ENCODE peak calls at places on chromosomes 12 and 14, in ten cellular contexts. Z is NCI-H510A, G is T47D, C is type B pancreatic cell, N is NCI-H1417 treated with DMSO at 0.1 percent for 48 hours, P is heart right ventricle, R is omental fat pad, I is ovary, U is EH, L is GM12891. D is an unnamed sample.

GRCh38 chr12:132506730-132507538 is 17.0 kb downstream of the FBRSL1 start:
- DNase-seq in L (peak), N (no peak), R (no peak), P (peak), Z (no peak), U (peak), G (no peak), I (peak), C (no peak), D (peak)

GRCh38 chr12:57154076-57154475 is 6.7 kb upstream of the LRP1-AS start:
- DNase-seq in Z (no peak), L (no peak), R (no peak), U (no peak), C (no peak), G (no peak), I (no peak), P (no peak), N (no peak), D (no peak)

GRCh38 chr14:36646664-36647416 is 14.8 kb upstream of the PAX9 start:
- DNase-seq in I (no peak), U (no peak), C (no peak), G (no peak), Z (no peak), L (no peak), P (no peak), N (no peak), R (no peak), D (peak)

GRCh38 chr14:90624732-90625444 is 191.3 kb downstream of the TTC7B start:
- DNase-seq in P (no peak), C (no peak), I (no peak), R (no peak), Z (peak), N (no peak), U (peak), G (peak), L (no peak), D (no peak)

GRCh38 chr12:49720214-49720613 is 13.0 kb upstream of the FMNL3 start:
- DNase-seq in G (peak), Z (no peak), L (no peak), N (no peak), I (no peak), R (no peak), C (no peak), P (no peak), U (peak), D (no peak)

GRCh38 chr12:106586803-106587684 is 4.2 kb downstream of the RFX4 start:
- DNase-seq in I (no peak), G (peak), U (no peak), P (no peak), L (peak), Z (no peak), N (no peak), C (no peak), R (no peak), D (no peak)

GRCh38 chr12:112418596-112419268 is at the start of gene PTPN11:
- DNase-seq in Z (peak), U (peak), L (peak), R (peak), N (peak), G (peak), P (peak), I (peak), C (peak), D (peak)

GRCh38 chr12:119594772-119595445 is 1.3 kb downstream of the TMEM233 start:
- DNase-seq in C (no peak), U (no peak), N (no peak), Z (no peak), R (no peak), L (no peak), P (peak), G (no peak), I (no peak), D (peak)

GRCh38 chr14:63478024-63478423 is 65.2 kb downstream of the PPP2R5E start:
- DNase-seq in R (no peak), L (peak), U (no peak), C (no peak), Z (no peak), N (no peak), G (no peak), P (no peak), I (no peak), D (no peak)

GRCh38 chr14:58517592-58517991 is 90.1 kb downstream of the KIAA0586 start:
- DNase-seq in P (no peak), U (no peak), N (no peak), R (no peak), I (no peak), Z (no peak), C (no peak), G (no peak), L (no peak), D (no peak)

GRCh38 chr12:90809941-90810340 is 145.0 kb downstream of the CCER1 start:
- DNase-seq in U (no peak), G (no peak), C (no peak), L (no peak), Z (no peak), P (no peak), N (no peak), I (no peak), R (no peak), D (no peak)

GRCh38 chr14:64591809-64592208 is 42.0 kb downstream of the PPP1R36 start:
- DNase-seq in R (no peak), L (no peak), I (no peak), Z (no peak), G (no peak), P (no peak), U (peak), C (no peak), N (no peak), D (no peak)

GRCh38 chr12:64968989-64969819 is 144.8 kb downstream of the TBC1D30 start:
- DNase-seq in L (no peak), R (no peak), U (peak), Z (no peak), N (no peak), G (peak), I (no peak), P (no peak), C (no peak), D (no peak)

GRCh38 chr14:77638738-77639137 is 22.3 kb upstream of the SPTLC2 start:
- DNase-seq in R (no peak), N (no peak), U (peak), C (no peak), P (no peak), I (no peak), G (no peak), L (no peak), Z (no peak), D (no peak)

GRCh38 chr14:24695265-24696241 is 61.6 kb upstream of the GZMB start:
- DNase-seq in C (no peak), N (no peak), I (no peak), U (no peak), G (no peak), L (no peak), R (no peak), Z (no peak), P (no peak), D (no peak)

GRCh38 chr12:101055940-101056339 is 154.1 kb downstream of the SLC5A8 start:
- DNase-seq in Z (no peak), U (no peak), G (no peak), P (no peak), C (no peak), I (no peak), L (no peak), R (no peak), N (no peak), D (no peak)

GRCh38 chr14:53840444-53840843 is 116.2 kb downstream of the BMP4 start:
- DNase-seq in Z (no peak), P (no peak), U (no peak), L (no peak), C (no peak), G (no peak), R (no peak), N (peak), I (no peak), D (no peak)

GRCh38 chr12:117068492-117068891 is 30.7 kb downstream of the TESC start:
- DNase-seq in G (no peak), U (no peak), I (no peak), C (no peak), L (no peak), P (no peak), R (no peak), Z (no peak), N (no peak), D (no peak)

GRCh38 chr14:55438066-55438683 is 2.2 kb downstream of the TBPL2 start:
- DNase-seq in I (peak), G (peak), R (no peak), L (peak), P (peak), Z (peak), C (no peak), N (peak), U (peak), D (peak)

GRCh38 chr14:42424501-42424900 is 817.8 kb downstream of the LRFN5 start:
- DNase-seq in N (no peak), Z (no peak), P (no peak), U (no peak), G (no peak), I (no peak), C (no peak), R (no peak), L (no peak), D (no peak)

GRCh38 chr12:124177276-124177950 is 117.5 kb upstream of the RFLNA start:
- DNase-seq in L (no peak), P (no peak), Z (no peak), U (no peak), I (no peak), C (no peak), N (no peak), G (no peak), R (no peak), D (no peak)

GRCh38 chr12:89082354-89082753 is 269.9 kb downstream of the DUSP6 start:
- DNase-seq in L (no peak), Z (no peak), I (no peak), R (no peak), U (peak), C (no peak), N (no peak), G (no peak), P (no peak), D (no peak)

GRCh38 chr12:27140478-27140969 is 58.1 kb upstream of the C12orf71 start:
- DNase-seq in C (no peak), R (no peak), G (no peak), Z (no peak), L (no peak), N (no peak), P (no peak), I (no peak), U (no peak), D (no peak)

GRCh38 chr14:97638864-97639263 is 841.7 kb downstream of the VRK1 start:
- DNase-seq in P (no peak), I (no peak), N (no peak), R (no peak), G (no peak), Z (no peak), U (no peak), L (no peak), C (no peak), D (no peak)

GRCh38 chr12:107093547-107094448 is at the start of gene CRY1:
- DNase-seq in U (peak), Z (peak), C (peak), R (peak), G (peak), I (peak), P (peak), N (peak), L (peak), D (peak)

GRCh38 chr14:80567905-80568512 is 356.7 kb upstream of the DIO2 start:
- DNase-seq in R (no peak), U (peak), I (no peak), P (no peak), L (no peak), C (no peak), G (peak), Z (no peak), N (no peak), D (no peak)

GRCh38 chr12:47881826-47882427 is 22.9 kb downstream of the VDR start:
- DNase-seq in U (peak), I (no peak), P (no peak), Z (no peak), C (no peak), R (no peak), N (no peak), G (no peak), L (no peak), D (no peak)

GRCh38 chr12:109995366-109995702 is 834 bp downstream of the GIT2 start:
- DNase-seq in R (no peak), P (no peak), U (no peak), G (no peak), Z (no peak), C (no peak), L (no peak), I (no peak), N (no peak), D (no peak)

GRCh38 chr12:53505086-53505485 is 2.2 kb downstream of the NPFF start:
- DNase-seq in P (no peak), R (no peak), I (no peak), U (peak), L (no peak), C (no peak), N (no peak), Z (no peak), G (no peak), D (no peak)

GRCh38 chr12:92199846-92200576 is 54.4 kb upstream of the BTG1 start:
- DNase-seq in R (no peak), C (no peak), P (no peak), I (no peak), G (no peak), U (peak), N (no peak), L (no peak), Z (no peak), D (no peak)

GRCh38 chr12:129074379-129074778 is 221.1 kb downstream of the GLT1D1 start:
- DNase-seq in C (no peak), I (no peak), U (no peak), N (no peak), L (no peak), G (no peak), P (no peak), R (no peak), Z (no peak), D (no peak)

GRCh38 chr12:51721281-51721940 is 127.1 kb downstream of the FIGNL2 start:
- DNase-seq in N (no peak), G (no peak), I (no peak), L (peak), R (no peak), C (no peak), P (peak), U (no peak), Z (no peak), D (peak)

GRCh38 chr14:104099096-104100041 is 13.9 kb downstream of the ASPG start:
- DNase-seq in L (no peak), G (no peak), N (no peak), Z (no peak), C (no peak), U (no peak), R (no peak), P (no peak), I (no peak), D (no peak)

GRCh38 chr12:24742378-24742777 is 206.5 kb downstream of the BCAT1 start:
- DNase-seq in I (no peak), G (no peak), N (no peak), L (peak), U (no peak), C (no peak), Z (no peak), R (no peak), P (peak), D (peak)

GRCh38 chr12:123436017-123436964 is at the start of gene RILPL2:
- DNase-seq in I (peak), G (peak), Z (peak), C (peak), L (peak), U (peak), P (peak), R (peak), N (no peak), D (peak)

GRCh38 chr14:96062010-96062409 is 22.8 kb downstream of the C14orf132 start:
- DNase-seq in Z (no peak), R (no peak), C (no peak), N (no peak), U (no peak), I (no peak), P (no peak), G (no peak), L (no peak), D (no peak)

GRCh38 chr12:107011519-107011918 is 24.6 kb upstream of the MTERF2 start:
- DNase-seq in U (no peak), L (no peak), C (no peak), G (no peak), Z (no peak), N (no peak), P (no peak), R (no peak), I (no peak), D (no peak)

GRCh38 chr12:112998997-112999767 is 20.9 kb downstream of the OAS2 start:
- DNase-seq in L (peak), G (no peak), U (no peak), I (no peak), P (no peak), C (no peak), N (peak), R (no peak), Z (peak), D (no peak)

GRCh38 chr14:35669782-35670181 is 135.8 kb downstream of the INSM2 start:
- DNase-seq in L (no peak), Z (peak), I (no peak), N (peak), C (no peak), R (no peak), P (no peak), G (peak), U (peak), D (no peak)

D was measured in testis.